ENCODE peak calls at places on chromosomes 1 and 21, in four cellular contexts. Z is RWPE2, U is Daoy, D is sigmoid colon. W is an unnamed sample.

GRCh38 chr1:2412773-2413494 is 570 bp upstream of the PEX10 start:
- DNase-seq in Z (no peak), D (no peak), U (no peak), W (peak; percentile 30)

GRCh38 chr1:199546323-199546722 is 481.2 kb upstream of the NR5A2 start:
- DNase-seq in U (peak; percentile 21), D (no peak), Z (no peak), W (no peak)

GRCh38 chr1:94934551-94934950 is 7.6 kb upstream of the CNN3 start:
- DNase-seq in Z (no peak), U (no peak), D (no peak), W (no peak)

GRCh38 chr1:244552336-244552735 is 91.3 kb downstream of the CATSPERE start:
- DNase-seq in U (no peak), Z (no peak), D (no peak), W (no peak)

GRCh38 chr21:25569084-25569483 is 38.2 kb downstream of the MRPL39 start:
- DNase-seq in Z (no peak), D (no peak), U (peak; percentile 42), W (no peak)

GRCh38 chr1:145720556-145720877 is 1.2 kb downstream of the CD160 start:
- DNase-seq in U (peak; percentile 81), D (no peak), Z (no peak), W (no peak)

GRCh38 chr21:46675595-46676280 is 40.3 kb downstream of the PRMT2 start:
- DNase-seq in U (no peak), Z (no peak), D (no peak), W (no peak)

GRCh38 chr1:55235722-55236121 is 20.6 kb upstream of the USP24 start:
- DNase-seq in D (no peak), Z (no peak), U (peak; percentile 73), W (no peak)

GRCh38 chr1:181391297-181391905 is 91.9 kb upstream of the CACNA1E start:
- DNase-seq in U (peak; percentile 36), D (no peak), Z (no peak), W (no peak)

GRCh38 chr1:54864460-54865208 is 22.4 kb downstream of the DHCR24 start:
- DNase-seq in U (no peak), Z (no peak), D (no peak), W (no peak)

GRCh38 chr21:41601573-41602371 is 93.8 kb upstream of the TMPRSS2 start:
- DNase-seq in U (peak; percentile 74), D (peak; percentile 40), Z (peak; percentile 34), W (no peak)

GRCh38 chr1:233520510-233521191 is 93.3 kb upstream of the KCNK1 start:
- DNase-seq in Z (peak; percentile 69), D (no peak), U (peak; percentile 80), W (no peak)

GRCh38 chr1:9787702-9788101 is 36.1 kb downstream of the CLSTN1 start:
- DNase-seq in Z (no peak), D (peak; percentile 34), U (no peak), W (no peak)

GRCh38 chr1:153852170-153852569 is 70.6 kb downstream of the GATAD2B start:
- DNase-seq in U (no peak), Z (no peak), D (no peak), W (no peak)

GRCh38 chr1:201312298-201312697 is 29.0 kb downstream of the PKP1 start:
- DNase-seq in U (no peak), Z (no peak), D (no peak), W (no peak)

GRCh38 chr1:203163891-203164635 is 11.6 kb downstream of the MYBPH start:
- DNase-seq in Z (no peak), D (no peak), U (no peak), W (no peak)

GRCh38 chr1:88983791-88984552 is 8.5 kb downstream of the KYAT3 start:
- DNase-seq in U (peak; percentile 61), Z (no peak), D (no peak), W (peak; percentile 45)

GRCh38 chr1:225655509-225656258 is 2.8 kb upstream of the ENAH start:
- DNase-seq in D (peak; percentile 86), Z (peak; percentile 55), U (peak; percentile 94), W (no peak)

GRCh38 chr1:18932879-18933278 is 23.6 kb downstream of the IFFO2 start:
- DNase-seq in Z (no peak), U (no peak), D (no peak), W (no peak)

GRCh38 chr1:160579216-160579701 is at the start of gene CD84:
- DNase-seq in D (no peak), Z (no peak), U (no peak), W (no peak)

GRCh38 chr1:117537291-117537920 is 68.4 kb upstream of the TENT5C start:
- DNase-seq in D (no peak), Z (no peak), U (peak; percentile 26), W (no peak)

GRCh38 chr1:54273092-54273836 is 73.3 kb downstream of the MRPL37 start:
- DNase-seq in U (peak; percentile 83), Z (no peak), D (peak; percentile 96), W (peak; percentile 97)

GRCh38 chr1:40663324-40664166 is 1.9 kb downstream of the RIMS3 start:
- DNase-seq in D (no peak), Z (no peak), U (no peak), W (peak; percentile 87)

GRCh38 chr1:186094170-186094569 is 280.9 kb downstream of the TPR start:
- DNase-seq in D (no peak), U (peak; percentile 60), Z (no peak), W (no peak)

GRCh38 chr1:90713741-90714509 is 3.2 kb downstream of the BARHL2 start:
- DNase-seq in Z (no peak), U (no peak), D (no peak), W (no peak)

GRCh38 chr1:93616996-93617669 is 64.5 kb downstream of the BCAR3 start:
- DNase-seq in Z (no peak), U (peak; percentile 69), D (peak; percentile 68), W (no peak)

GRCh38 chr1:90778487-90778886 is 61.4 kb upstream of the BARHL2 start:
- DNase-seq in Z (no peak), D (no peak), U (no peak), W (no peak)

GRCh38 chr1:235834620-235835019 is 32.1 kb downstream of the LYST start:
- DNase-seq in Z (no peak), U (no peak), D (no peak), W (peak; percentile 90)

W was measured in NCI-H2171 treated with DMSO at 0.1 percent for 48 hours.